ENCODE peak calls at places on chromosomes 1 and 21, in four cellular contexts. D is EL, Y is fibroblast of villous mesenchyme, H is B cell. V is an unnamed sample.

GRCh38 chr1:85188530-85188929 is 12.3 kb downstream of the SYDE2 start:
- DNase-seq in H (no peak), Y (no peak), D (peak; percentile 20), V (peak; percentile 32)

GRCh38 chr21:17708541-17709265 is 96.0 kb upstream of the BTG3 start:
- DNase-seq in H (no peak), D (peak; percentile 8), Y (no peak), V (no peak)

GRCh38 chr1:248787430-248787829 is 31.9 kb upstream of the LYPD8 start:
- DNase-seq in H (no peak), D (no peak), Y (no peak), V (no peak)

GRCh38 chr1:26536081-26536480 is 6.5 kb downstream of the RPS6KA1 start:
- DNase-seq in D (no peak), H (no peak), Y (no peak), V (no peak)

GRCh38 chr1:192766876-192767275 is 42.0 kb upstream of the RGS2 start:
- DNase-seq in H (no peak), D (no peak), Y (no peak), V (no peak)

GRCh38 chr1:206128192-206128591 is 11.0 kb upstream of the AVPR1B start:
- DNase-seq in Y (no peak), D (peak; percentile 76), H (no peak), V (peak; percentile 74)

GRCh38 chr1:112544753-112545152 is 36.0 kb downstream of the WNT2B start:
- DNase-seq in H (no peak), Y (peak; percentile 84), D (peak; percentile 80), V (peak; percentile 63)

GRCh38 chr1:38680801-38681510 is 178.6 kb downstream of the RRAGC start:
- DNase-seq in Y (peak; percentile 50), H (no peak), D (peak; percentile 9), V (peak; percentile 9)

V was measured in ELR.